ENCODE peak calls at places on chromosome 19, in five cellular contexts. Z is psoas muscle, H is heart left ventricle, U is caudate nucleus, I is iPS DF 6.9. N is an unnamed sample.

GRCh38 chr19:53904909-53905308 is 4.2 kb upstream of the CACNG7 start:
- DNase-seq in U (no peak), H (no peak), I (no peak), Z (no peak), N (no peak)

GRCh38 chr19:34364830-34365462 is at the start of gene GPI:
- DNase-seq in H (peak), Z (peak), I (no peak), U (peak), N (peak)

GRCh38 chr19:21586341-21587116 is 81.1 kb downstream of the ZNF429 start:
- DNase-seq in Z (peak), U (no peak), H (peak), I (no peak), N (peak)

GRCh38 chr19:9881720-9882119 is 46.6 kb downstream of the PIN1 start:
- DNase-seq in U (no peak), I (no peak), Z (no peak), H (no peak), N (no peak)

GRCh38 chr19:23403581-23404324 is 8.5 kb upstream of the ZNF91 start:
- DNase-seq in I (no peak), U (no peak), H (no peak), Z (no peak), N (no peak)

GRCh38 chr19:54105796-54106195 is 3.1 kb downstream of the NDUFA3 start:
- DNase-seq in Z (no peak), H (no peak), U (no peak), I (no peak), N (no peak)

GRCh38 chr19:1524206-1524971 is 512 bp downstream of the PLK5 start:
- DNase-seq in I (no peak), U (no peak), H (no peak), Z (no peak), N (no peak)

GRCh38 chr19:1690570-1691307 is 38.3 kb upstream of the TCF3 start:
- DNase-seq in H (no peak), Z (no peak), I (peak), U (no peak), N (peak)

GRCh38 chr19:510606-511100 is 3.4 kb downstream of the TPGS1 start:
- DNase-seq in Z (peak), U (peak), I (no peak), H (peak), N (peak)

GRCh38 chr19:6402058-6402457 is 9.1 kb upstream of the GTF2F1 start:
- DNase-seq in U (no peak), H (no peak), Z (no peak), I (no peak), N (no peak)

GRCh38 chr19:805600-806550 is 8.6 kb downstream of the PTBP1 start:
- DNase-seq in H (no peak), Z (peak), U (no peak), I (no peak), N (no peak)

GRCh38 chr19:5131031-5131865 is 162.3 kb downstream of the KDM4B start:
- DNase-seq in Z (no peak), U (no peak), I (no peak), H (no peak), N (no peak)

GRCh38 chr19:7340959-7341837 is 7.5 kb upstream of the ARHGEF18 start:
- DNase-seq in U (peak), Z (peak), I (peak), H (peak), N (peak)

GRCh38 chr19:54189668-54190502 is 505 bp upstream of the MBOAT7 start:
- DNase-seq in I (peak), U (peak), H (peak), Z (peak), N (peak)

GRCh38 chr19:438416-438958 is 22.3 kb downstream of the SHC2 start:
- DNase-seq in H (no peak), I (no peak), Z (no peak), U (no peak), N (no peak)

GRCh38 chr19:5225486-5226345 is 114.9 kb downstream of the PTPRS start:
- DNase-seq in I (peak), H (no peak), U (no peak), Z (no peak), N (no peak)

GRCh38 chr19:16073988-16074387 is 2.3 kb upstream of the TPM4 start:
- DNase-seq in H (no peak), I (no peak), U (no peak), Z (no peak), N (no peak)

GRCh38 chr19:16372065-16372915 is 47.7 kb downstream of the KLF2 start:
- DNase-seq in I (no peak), U (no peak), H (no peak), Z (no peak), N (no peak)

GRCh38 chr19:13850910-13851753 is 25.8 kb upstream of the NANOS3 start:
- DNase-seq in Z (peak), H (peak), U (peak), I (no peak), N (peak)

GRCh38 chr19:4803736-4804695 is 12.5 kb downstream of the FEM1A start:
- DNase-seq in Z (peak), U (peak), H (peak), I (peak), N (no peak)

GRCh38 chr19:14479309-14479984 is 4.3 kb upstream of the PTGER1 start:
- DNase-seq in H (no peak), U (no peak), Z (no peak), I (no peak), N (no peak)

GRCh38 chr19:16051254-16052025 is 24.9 kb upstream of the TPM4 start:
- DNase-seq in H (no peak), Z (no peak), U (no peak), I (no peak), N (no peak)

GRCh38 chr19:3699071-3699740 is 1.1 kb downstream of the PIP5K1C start:
- DNase-seq in H (peak), I (no peak), Z (peak), U (peak), N (peak)

GRCh38 chr19:33798701-33799111 is 2.0 kb downstream of the KCTD15 start:
- DNase-seq in Z (no peak), U (no peak), H (no peak), I (no peak), N (no peak)

GRCh38 chr19:58154287-58154678 is 3.7 kb upstream of the ZNF329 start:
- DNase-seq in Z (peak), I (no peak), H (peak), U (no peak), N (peak)

GRCh38 chr19:6230991-6231448 is 48.8 kb downstream of the MLLT1 start:
- DNase-seq in I (no peak), U (no peak), H (peak), Z (no peak), N (peak)

GRCh38 chr19:44869728-44870470 is 21.2 kb upstream of the TOMM40 start:
- DNase-seq in I (no peak), H (peak), Z (peak), U (no peak), N (peak)

GRCh38 chr19:58477871-58478270 is 1.7 kb downstream of the ZNF446 start:
- DNase-seq in U (no peak), I (no peak), H (no peak), Z (no peak), N (no peak)

GRCh38 chr19:6639439-6639838 is 30.5 kb downstream of the TNFSF14 start:
- DNase-seq in Z (no peak), H (no peak), U (no peak), I (no peak), N (no peak)

GRCh38 chr19:54063350-54064078 is at the start of gene VSTM1:
- DNase-seq in Z (no peak), U (no peak), I (no peak), H (no peak), N (no peak)

GRCh38 chr19:15841875-15842569 is 26.6 kb upstream of the OR10H1 start:
- DNase-seq in U (no peak), H (no peak), Z (no peak), I (no peak), N (no peak)

GRCh38 chr19:1322198-1322981 is 36.7 kb downstream of the EFNA2 start:
- DNase-seq in I (no peak), Z (no peak), U (no peak), H (no peak), N (no peak)

GRCh38 chr19:53165691-53166091 is 6.8 kb upstream of the ZNF347 start:
- DNase-seq in Z (no peak), I (no peak), U (no peak), H (no peak), N (no peak)

GRCh38 chr19:6822311-6822670 is 49.8 kb downstream of the VAV1 start:
- DNase-seq in H (no peak), Z (no peak), U (no peak), I (no peak), N (no peak)

GRCh38 chr19:35029737-35030256 is 473 bp upstream of the SCN1B start:
- DNase-seq in H (no peak), U (no peak), I (no peak), Z (no peak), N (no peak)

GRCh38 chr19:51064534-51065220 is at the start of gene KLK13:
- DNase-seq in H (peak), I (no peak), Z (peak), U (no peak), N (no peak)

GRCh38 chr19:38900816-38901215 is 1.0 kb downstream of the NFKBIB start:
- DNase-seq in H (no peak), I (no peak), U (no peak), Z (no peak), N (no peak)
- H3K27ac ChIP-seq in H (no peak), I (no peak), U (no peak), Z (peak), N (peak)

DNA sequence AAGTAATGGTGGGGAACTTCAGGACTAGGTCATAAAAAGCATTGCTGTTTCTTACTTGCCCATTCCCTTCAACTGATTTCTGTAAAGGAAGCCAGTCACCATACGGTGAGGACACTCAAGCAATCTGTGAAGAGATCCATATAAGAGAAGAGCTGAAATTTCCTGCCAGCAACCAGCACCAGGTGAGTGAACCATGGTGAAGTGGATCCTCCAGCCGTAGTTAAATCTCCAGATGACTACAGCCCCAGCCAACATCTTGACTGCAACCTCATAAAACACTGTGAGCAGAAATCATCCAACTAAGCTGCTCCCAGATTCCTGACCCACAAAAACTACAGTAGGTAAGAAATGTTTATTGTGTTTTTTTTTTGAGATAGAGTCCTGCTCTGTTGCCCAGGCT is 3.8 kb upstream of the SLC6A16 start:
- DNase-seq in U (no peak), Z (no peak), I (no peak), H (no peak), N (no peak)
- H3K27ac ChIP-seq in U (no peak), Z (no peak), I (no peak), H (no peak), N (no peak)

GRCh38 chr19:11008111-11008510 is 47.3 kb downstream of the SMARCA4 start:
- DNase-seq in H (no peak), I (no peak), U (no peak), Z (no peak), N (no peak)

GRCh38 chr19:11007376-11007775 is 46.5 kb downstream of the SMARCA4 start:
- DNase-seq in I (no peak), U (no peak), H (no peak), Z (no peak), N (no peak)

GRCh38 chr19:11010041-11010440 is 49.2 kb downstream of the SMARCA4 start:
- DNase-seq in Z (no peak), U (no peak), I (no peak), H (no peak), N (no peak)

DNA sequence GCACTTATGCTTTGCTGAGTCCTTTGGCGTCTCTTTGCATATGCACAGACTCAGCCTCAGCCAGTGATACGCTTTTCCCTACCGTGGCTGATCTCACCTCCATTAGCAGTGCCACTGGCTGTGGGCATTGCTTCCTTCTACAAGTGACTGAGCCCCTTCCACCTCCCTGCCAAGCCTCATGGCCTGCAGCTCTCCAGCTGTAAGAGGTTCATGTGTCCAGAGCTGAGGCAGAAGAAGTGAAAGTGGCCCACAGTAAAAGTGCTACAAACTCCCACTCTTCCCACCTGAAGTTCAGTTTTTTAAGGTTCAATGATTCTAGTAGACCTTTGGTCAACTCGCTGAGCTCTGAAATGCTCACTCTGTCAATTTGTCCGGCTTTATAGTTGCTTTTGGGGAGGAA is 44.7 kb downstream of the SMARCA4 start:
- DNase-seq in Z (no peak), H (no peak), I (no peak), U (no peak), N (no peak)
- H3K27ac ChIP-seq in Z (no peak), H (no peak), I (no peak), U (no peak), N (no peak)

DNA sequence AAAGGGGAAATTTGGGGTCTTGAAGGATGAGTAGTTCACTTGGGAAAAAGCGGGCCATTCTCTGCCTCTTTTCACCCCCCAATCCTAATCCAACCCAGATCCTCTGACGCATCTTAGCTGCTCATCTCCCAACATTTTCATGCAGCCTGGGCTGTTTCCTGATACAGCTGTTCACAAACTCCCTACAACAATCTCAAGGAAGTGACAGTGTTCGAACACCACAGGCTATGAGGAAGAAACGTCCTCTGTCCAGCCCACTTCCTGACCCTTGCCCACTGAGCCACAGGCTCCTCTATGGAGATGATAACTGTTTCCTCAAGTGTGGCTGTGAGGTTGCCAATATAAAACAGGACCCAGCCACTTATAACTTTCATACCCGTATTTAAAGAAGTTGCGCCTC is 16.2 kb downstream of the LMTK3 start:
- DNase-seq in H (no peak), I (no peak), U (no peak), Z (no peak), N (no peak)
- H3K27ac ChIP-seq in H (no peak), I (no peak), U (no peak), Z (no peak), N (no peak)

DNA sequence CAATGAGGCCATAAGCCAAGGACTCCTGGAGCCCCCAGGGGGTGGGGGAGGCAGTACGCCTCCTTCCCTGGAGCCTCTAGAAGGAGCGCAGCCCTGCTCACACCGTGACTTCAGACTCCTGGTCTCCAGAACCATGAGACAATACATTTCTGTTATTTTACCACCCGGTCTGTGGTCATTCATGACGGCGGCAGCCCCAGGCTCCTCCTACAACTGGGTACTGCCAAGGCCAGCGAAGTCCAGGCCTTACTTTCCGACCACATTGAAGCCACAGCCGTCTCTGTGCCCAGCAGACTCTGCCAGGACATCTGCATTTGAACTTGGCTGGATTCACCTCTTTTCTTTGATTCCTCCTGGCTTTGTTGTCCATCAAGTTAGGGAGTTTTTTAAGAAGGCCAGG is 10.5 kb downstream of the GNG7 start:
- DNase-seq in I (no peak), H (no peak), U (peak), Z (no peak), N (no peak)
- H3K27ac ChIP-seq in I (no peak), H (no peak), U (peak), Z (no peak), N (no peak)

DNA sequence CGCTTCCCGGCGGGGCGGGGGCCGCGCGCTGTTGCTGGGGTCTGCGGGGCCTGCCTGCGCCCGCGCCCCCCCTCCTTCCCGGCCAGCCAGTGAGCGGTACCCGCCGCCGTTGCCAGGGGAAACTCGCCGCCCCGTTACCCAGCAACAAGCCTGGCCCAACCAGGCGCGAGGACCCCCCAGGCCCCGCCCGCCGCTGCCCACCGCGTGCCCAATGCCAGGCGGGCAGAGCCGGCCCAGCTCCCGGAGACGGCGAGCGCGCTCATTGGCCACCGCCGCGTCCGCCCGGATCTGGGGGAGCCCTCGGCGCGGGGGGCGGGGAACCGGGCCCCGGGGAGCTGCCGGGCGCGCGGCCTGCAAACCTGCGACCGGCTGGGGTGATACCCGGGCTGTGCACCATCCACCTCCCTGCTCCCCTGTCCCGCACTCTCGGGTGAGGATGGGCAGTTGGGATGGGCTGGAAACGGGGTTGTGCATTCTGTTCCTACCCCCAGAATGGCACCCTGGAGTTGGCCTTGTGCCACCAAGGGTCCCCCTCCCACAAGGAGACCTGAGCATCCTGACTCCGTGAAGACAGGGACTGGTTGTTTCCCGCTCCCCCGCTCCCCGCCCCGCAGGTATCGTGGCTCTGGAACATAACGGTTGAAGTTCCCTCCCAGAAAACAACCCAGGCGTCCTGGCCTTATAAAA is 8.8 kb upstream of the BBC3 start:
- DNase-seq in Z (peak), H (peak), I (no peak), U (peak), N (no peak)
- H3K27ac ChIP-seq in Z (no peak), H (no peak), I (no peak), U (no peak), N (no peak)

GRCh38 chr19:18594096-18594823 is 5.7 kb downstream of the REX1BD start:
- DNase-seq in H (peak), U (peak), Z (peak), I (no peak), N (peak)
- H3K27ac ChIP-seq in H (peak), U (no peak), Z (no peak), I (no peak), N (no peak)

N was measured in right lobe of liver.